ENCODE peak calls at places on chromosomes 7 and 10, in six cellular contexts. Q, K, B, S, I and Z are unnamed samples.

GRCh38 chr7:1922870-1923236 is 252.8 kb downstream of the ELFN1 start:
- DNase-seq in Q (no peak), K (no peak), B (no peak), S (peak; percentile 77), I (no peak), Z (no peak)

GRCh38 chr7:158827411-158828342 is 1.6 kb downstream of the ESYT2 start:
- DNase-seq in Q (peak; percentile 44), K (peak; percentile 48), B (no peak), S (peak; percentile 83), I (no peak), Z (peak; percentile 54)

GRCh38 chr7:149404396-149404795 is 56.5 kb downstream of the ZNF777 start:
- DNase-seq in Q (no peak), K (no peak), B (no peak), S (no peak), I (no peak), Z (no peak)

GRCh38 chr7:25456467-25457171 is 228.3 kb upstream of the NPVF start:
- DNase-seq in Q (no peak), K (no peak), B (no peak), S (no peak), I (no peak), Z (no peak)

GRCh38 chr7:20176552-20177242 is 40.5 kb downstream of the MACC1 start:
- DNase-seq in Q (no peak), K (no peak), B (no peak), S (no peak), I (no peak), Z (no peak)

GRCh38 chr7:66556177-66556548 is 72.5 kb upstream of the KCTD7 start:
- DNase-seq in Q (no peak), K (no peak), B (no peak), S (no peak), I (no peak), Z (no peak)

GRCh38 chr7:138898255-138898654 is 82.9 kb downstream of the KIAA1549 start:
- DNase-seq in Q (no peak), K (no peak), B (no peak), S (peak; percentile 88), I (peak; percentile 9), Z (peak; percentile 63)

GRCh38 chr7:37947840-37948198 is 27.4 kb downstream of the EPDR1 start:
- DNase-seq in Q (no peak), K (no peak), B (no peak), S (no peak), I (no peak), Z (no peak)

GRCh38 chr10:78302739-78302988 is 269.0 kb downstream of the RPS24 start:
- DNase-seq in Q (no peak), K (no peak), B (no peak), S (no peak), I (no peak), Z (no peak)

GRCh38 chr7:74606909-74607255 is 50.6 kb upstream of the GTF2I start:
- DNase-seq in Q (no peak), K (no peak), B (no peak), S (no peak), I (no peak), Z (no peak)

GRCh38 chr7:28678421-28678965 is 266.2 kb downstream of the CREB5 start:
- DNase-seq in Q (no peak), K (no peak), B (no peak), S (no peak), I (no peak), Z (no peak)

DNA sequence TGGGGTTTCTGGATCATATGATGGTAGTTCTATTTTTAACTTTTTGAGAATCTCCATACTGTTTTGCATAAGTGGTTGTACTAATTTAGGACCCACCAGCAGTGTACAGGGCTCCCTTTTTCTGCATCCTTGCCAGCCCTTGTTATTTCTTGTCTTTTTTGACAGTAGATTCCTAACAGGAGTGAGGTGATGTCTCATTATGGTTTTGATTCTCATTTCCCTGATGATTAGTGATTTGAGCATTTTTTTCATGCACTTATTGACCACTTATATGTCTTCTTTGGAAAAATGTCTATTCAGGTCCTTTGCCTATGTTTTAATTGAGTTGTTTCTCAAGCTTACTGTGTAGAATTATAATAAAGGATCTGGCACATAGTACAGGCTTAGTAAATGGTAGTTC is 238.8 kb upstream of the BMPER start:
- DNase-seq in Q (no peak), K (no peak), B (no peak), S (no peak), I (no peak), Z (no peak)
- TF ChIP-seq MYC in Q (no peak), K (no peak), B (no peak), S (no peak), I (no peak), Z (no peak)

DNA sequence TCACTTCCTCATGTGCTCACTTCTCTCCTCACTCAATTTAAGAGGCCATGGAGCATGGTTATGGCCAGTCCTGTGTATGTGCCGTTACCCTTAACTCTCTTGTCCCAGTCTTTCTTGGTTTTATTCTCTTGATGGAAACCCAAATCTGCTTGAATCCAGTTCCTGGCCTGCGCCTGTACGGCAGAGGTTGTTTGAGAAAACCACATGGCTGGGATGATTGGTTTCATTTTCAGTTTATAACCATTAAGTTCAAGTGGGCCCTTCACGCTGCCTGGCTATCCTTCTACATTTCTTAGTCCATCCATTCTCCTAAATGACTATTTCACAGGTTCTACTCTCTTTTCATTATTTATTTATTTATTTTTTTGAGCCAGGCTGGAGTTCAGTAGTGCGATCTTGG is 1.6 kb upstream of the ZNF239 start:
- DNase-seq in Q (no peak), K (no peak), B (no peak), S (no peak), I (no peak), Z (no peak)
- TF ChIP-seq MYC in Q (no peak), K (no peak), B (no peak), S (no peak), I (no peak), Z (no peak)

DNA sequence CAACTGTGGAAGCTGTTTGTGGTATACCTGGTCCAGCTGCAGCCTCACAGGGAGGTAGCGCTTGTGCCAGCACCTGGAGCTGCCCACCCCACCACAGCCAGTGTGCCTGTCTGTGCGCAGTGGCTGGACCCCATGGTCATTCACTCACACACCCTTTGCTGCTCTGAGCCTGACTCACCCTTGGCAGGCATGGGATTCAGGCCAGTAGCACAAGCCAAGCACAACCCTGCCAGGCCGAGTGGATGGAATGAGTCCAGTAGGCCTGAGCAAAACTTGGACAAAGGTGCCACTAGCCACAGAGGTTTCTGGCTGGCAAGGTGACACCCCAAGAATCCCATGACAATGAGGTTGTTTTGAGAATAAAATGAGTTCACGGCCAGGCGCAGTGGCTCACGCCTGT is 19.0 kb downstream of the RBM48 start:
- DNase-seq in Q (no peak), K (no peak), B (no peak), S (no peak), I (no peak), Z (no peak)
- TF ChIP-seq MYC in Q (no peak), K (no peak), B (no peak), S (no peak), I (no peak), Z (no peak)

DNA sequence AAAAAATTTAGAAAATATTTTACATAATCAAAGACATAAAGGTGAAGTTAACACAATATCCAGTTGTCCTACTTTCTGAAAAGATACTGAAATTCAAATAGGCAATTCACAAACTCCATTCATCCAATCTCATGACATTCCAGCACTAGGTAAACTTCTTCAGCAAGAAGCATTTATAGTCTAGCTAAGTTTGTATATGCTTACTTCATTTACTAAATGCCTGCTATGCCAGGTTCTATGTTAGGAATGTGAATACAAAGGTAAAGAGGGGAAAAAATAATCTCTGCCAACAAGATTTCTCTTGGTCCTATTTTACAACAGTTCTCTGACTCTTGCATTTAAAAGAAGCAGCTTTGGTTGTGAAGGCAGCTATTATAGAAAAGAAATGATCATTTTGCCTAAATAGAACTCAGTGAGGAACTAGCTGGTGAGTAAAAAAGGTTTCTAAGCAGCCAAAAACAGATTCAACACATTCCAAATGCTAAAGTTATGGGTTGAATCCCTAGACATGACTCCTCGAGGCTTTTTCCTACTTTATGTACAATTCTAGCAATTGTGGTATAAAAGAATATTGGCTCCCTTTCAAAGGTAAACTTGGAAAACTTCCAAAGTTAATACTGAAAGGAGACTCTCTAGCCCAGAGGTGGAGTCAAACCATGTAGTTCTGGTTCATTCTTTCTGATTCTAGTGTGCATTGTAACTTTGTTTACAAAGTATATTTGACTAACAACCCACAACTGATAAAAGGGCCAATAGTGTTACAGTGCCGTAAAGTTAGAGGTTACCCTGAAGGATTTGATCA is 30.9 kb upstream of the KLHL7 start:
- DNase-seq in Q (no peak), K (no peak), B (peak; percentile 79), S (no peak), I (no peak), Z (peak; percentile 44)
- TF ChIP-seq MYC in Q (no peak), K (no peak), B (no peak), S (no peak), I (no peak), Z (no peak)

DNA sequence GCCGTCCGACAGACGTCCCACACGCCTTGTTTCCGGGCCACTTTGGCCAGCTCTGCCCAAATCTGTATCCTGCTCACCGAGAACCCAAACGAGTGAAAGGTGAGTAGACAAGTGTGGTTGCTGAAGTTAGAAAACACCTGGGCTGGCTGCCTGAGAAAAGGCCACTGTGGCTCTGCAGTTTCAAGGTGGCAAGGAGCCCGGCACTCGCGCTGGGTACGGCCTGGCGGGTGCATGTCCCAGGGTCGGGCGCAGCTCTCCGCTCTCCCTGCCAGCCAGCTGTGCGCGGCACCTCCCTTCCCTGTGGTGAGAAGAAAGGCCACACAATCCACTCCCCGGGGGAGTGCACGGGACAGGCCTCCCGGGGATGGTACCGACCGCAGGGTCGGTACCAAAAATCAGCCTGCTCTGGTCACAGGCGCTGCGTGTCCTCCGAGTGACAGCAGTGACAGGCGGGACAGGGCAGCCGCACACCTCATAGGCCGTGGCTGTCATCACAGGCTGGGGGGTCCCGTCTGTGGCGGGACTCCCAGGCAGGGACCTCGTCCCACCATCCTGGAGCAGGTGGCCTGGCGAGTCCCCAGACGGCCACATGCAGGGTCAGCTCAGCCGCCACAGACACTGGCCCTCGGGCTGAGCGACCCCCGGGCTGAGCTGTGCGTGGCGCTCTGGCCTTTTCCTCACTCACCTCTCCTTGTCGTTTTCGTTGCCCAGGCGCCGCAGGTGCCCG is 22.8 kb downstream of the CFAP46 start:
- DNase-seq in Q (no peak), K (no peak), B (no peak), S (no peak), I (no peak), Z (no peak)
- TF ChIP-seq MYC in Q (no peak), K (no peak), B (no peak), S (no peak), I (no peak), Z (no peak)

GRCh38 chr10:77016278-77016815 is 621.3 kb downstream of the KCNMA1 start:
- DNase-seq in Q (no peak), K (no peak), B (no peak), S (no peak), I (no peak), Z (no peak)
- TF ChIP-seq MYC in Q (no peak), K (no peak), B (no peak), S (no peak), I (no peak), Z (no peak)

GRCh38 chr10:15103513-15103912 is 6.4 kb downstream of the RPP38 start:
- DNase-seq in Q (no peak), K (no peak), B (no peak), S (no peak), I (no peak), Z (no peak)

DNA sequence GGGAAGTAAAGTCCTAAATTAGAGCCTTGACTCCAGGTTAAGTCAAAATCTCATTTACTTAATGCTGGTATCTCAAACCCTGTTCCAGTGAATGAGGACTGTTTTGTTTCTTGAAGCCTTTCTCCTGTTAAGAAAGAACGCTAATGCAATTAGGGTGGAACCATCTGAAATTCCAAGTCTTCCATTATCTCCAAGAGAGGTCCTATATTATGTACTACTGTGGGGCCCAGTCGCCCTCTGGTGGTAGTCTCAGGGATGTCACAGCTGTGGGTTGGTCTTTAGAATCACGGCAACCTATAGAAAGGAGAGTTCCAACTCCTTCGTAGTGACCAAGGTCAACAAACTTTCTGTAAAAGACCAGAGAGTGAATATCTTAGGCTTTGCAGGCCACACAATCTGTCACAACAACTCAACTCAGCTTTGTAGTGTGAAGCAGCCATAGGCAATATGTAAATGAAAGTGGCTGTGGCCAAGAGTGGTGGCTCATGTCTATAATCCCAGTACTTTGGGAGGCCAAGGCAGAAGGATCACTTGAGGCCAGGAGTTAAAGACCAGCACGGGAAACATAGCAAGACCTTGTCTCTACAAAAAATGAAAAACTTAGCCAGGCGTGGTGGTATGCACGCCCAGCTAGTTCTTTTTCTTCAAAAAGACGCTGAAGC is 9.3 kb downstream of the RPP38 start:
- DNase-seq in Q (peak; percentile 69), K (peak; percentile 64), B (peak; percentile 66), S (peak; percentile 58), I (peak; percentile 26), Z (peak; percentile 81)
- TF ChIP-seq MYC in Q (no peak), K (no peak), B (no peak), S (no peak), I (no peak), Z (no peak)